ENCODE peak calls at places on chromosomes 11 and 22, in nine cellular contexts. J, O, V, G, T, X, Z, M and F are unnamed samples.

GRCh38 chr22:26711205-26711958 is 54.0 kb downstream of the MIAT start:
- DNase-seq in X (no peak), V (no peak), O (peak), T (peak), G (no peak), Z (no peak), M (no peak), J (no peak), F (no peak)

GRCh38 chr11:123231263-123231662 is 36.2 kb upstream of the CLMP start:
- DNase-seq in M (no peak), X (no peak), O (peak), T (no peak), J (no peak), Z (no peak), V (no peak), G (no peak), F (no peak)

GRCh38 chr22:47171441-47172221 is 409.2 kb downstream of the TBC1D22A start:
- DNase-seq in G (no peak), J (no peak), X (no peak), T (no peak), Z (peak), V (peak), O (no peak), M (no peak), F (no peak)

GRCh38 chr11:18408558-18409242 is 3.4 kb upstream of the LDHC start:
- DNase-seq in J (no peak), M (no peak), T (peak), Z (no peak), V (no peak), O (peak), G (no peak), X (no peak), F (no peak)

GRCh38 chr11:73652046-73652730 is 5.8 kb downstream of the PLEKHB1 start:
- DNase-seq in X (peak), M (no peak), V (no peak), T (no peak), J (peak), Z (no peak), O (no peak), G (no peak), F (no peak)

GRCh38 chr11:86490582-86490981 is 115.9 kb downstream of the CCDC81 start:
- DNase-seq in O (no peak), G (no peak), T (no peak), V (no peak), J (no peak), Z (no peak), M (no peak), X (no peak), F (no peak)

GRCh38 chr11:70503201-70503877 is 105.0 kb downstream of the CTTN start:
- DNase-seq in J (no peak), G (no peak), M (peak), X (no peak), Z (no peak), T (no peak), O (no peak), V (peak), F (no peak)

GRCh38 chr22:27336151-27337090 is 465.1 kb downstream of the MN1 start:
- DNase-seq in J (no peak), O (peak), M (no peak), Z (no peak), X (no peak), G (peak), V (no peak), T (no peak), F (no peak)

GRCh38 chr22:48746789-48747425 is 1080.8 kb downstream of the BRD1 start:
- DNase-seq in Z (peak), V (peak), M (no peak), J (no peak), G (no peak), X (peak), T (no peak), O (no peak), F (no peak)
- TF ChIP-seq CTCF in Z (no peak), V (no peak), M (no peak), J (no peak), G (no peak), X (no peak), T (no peak), O (no peak), F (no peak)

GRCh38 chr22:32836286-32836859 is 34.9 kb downstream of the TIMP3 start:
- DNase-seq in O (no peak), Z (no peak), X (no peak), J (no peak), T (peak), G (peak), M (no peak), V (no peak), F (peak)
- TF ChIP-seq CTCF in O (peak), Z (peak), X (peak), J (peak), T (peak), G (no peak), M (peak), V (peak), F (peak)

GRCh38 chr11:13354335-13354734 is 76.7 kb downstream of the BMAL1 start:
- DNase-seq in M (no peak), X (peak), V (no peak), T (peak), O (peak), G (no peak), Z (no peak), J (no peak), F (peak)
- TF ChIP-seq CTCF in M (peak), X (peak), V (peak), T (peak), O (peak), G (no peak), Z (no peak), J (peak), F (no peak)

DNA sequence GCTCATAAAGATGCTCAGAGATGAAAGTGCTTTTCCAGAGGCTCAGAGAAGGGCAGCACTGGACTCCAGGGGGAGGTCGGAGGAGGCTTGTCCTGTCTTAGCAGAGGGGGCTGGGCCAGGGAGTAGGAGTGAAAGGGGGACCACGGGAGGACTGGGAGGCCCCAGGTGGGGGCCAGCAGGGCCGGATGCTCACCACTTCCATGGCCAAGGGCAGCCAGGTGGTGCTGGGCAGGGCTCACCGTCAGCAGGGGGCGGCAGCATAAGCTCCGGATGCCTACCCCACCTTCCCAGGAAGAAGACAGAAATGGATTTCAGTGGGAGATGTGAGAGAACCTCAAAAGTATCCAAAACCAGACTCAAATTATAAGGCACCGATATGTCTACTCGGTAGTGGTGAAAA is 11.0 kb downstream of the RAB36 start:
- DNase-seq in O (no peak), V (no peak), G (no peak), Z (no peak), M (no peak), J (no peak), X (no peak), T (no peak), F (no peak)
- TF ChIP-seq CTCF in O (no peak), V (no peak), G (no peak), Z (no peak), M (no peak), J (no peak), X (no peak), T (no peak), F (no peak)

DNA sequence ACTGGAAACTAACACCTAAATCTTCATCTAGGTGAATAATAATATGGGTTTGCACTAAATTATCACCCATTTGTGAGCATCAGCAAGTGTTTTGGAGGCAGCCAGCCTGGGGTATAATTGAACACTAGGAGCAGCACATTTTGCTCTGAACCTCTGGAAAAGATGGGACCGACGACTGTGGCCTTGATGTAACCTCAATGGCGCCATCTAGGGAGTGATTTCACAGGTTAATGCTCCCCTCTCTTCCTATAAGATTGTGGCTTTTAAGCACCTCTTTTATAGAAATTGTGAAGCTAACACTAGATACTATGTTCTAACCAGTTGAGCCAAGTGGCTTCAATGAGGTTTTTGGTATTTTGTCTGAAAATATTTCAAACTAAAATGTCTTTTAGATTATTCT is 203.7 kb downstream of the NELL1 start:
- DNase-seq in J (no peak), Z (no peak), X (peak), V (no peak), G (no peak), T (peak), M (no peak), O (no peak), F (peak)
- TF ChIP-seq CTCF in J (no peak), Z (no peak), X (peak), V (peak), G (no peak), T (peak), M (peak), O (no peak), F (no peak)

GRCh38 chr11:95790123-95790932 is at the start of gene CEP57:
- DNase-seq in G (peak), M (peak), V (peak), J (peak), X (peak), T (peak), O (peak), Z (peak), F (peak)

GRCh38 chr11:95789506-95790122 is at the start of gene FAM76B:
- DNase-seq in V (peak), M (peak), O (peak), Z (peak), G (peak), X (peak), J (peak), T (peak), F (peak)

GRCh38 chr11:95791385-95792033 is 1.2 kb downstream of the CEP57 start:
- DNase-seq in V (no peak), T (no peak), G (no peak), M (no peak), J (no peak), O (no peak), X (no peak), Z (no peak), F (no peak)

GRCh38 chr11:95790933-95791247 is 592 bp downstream of the CEP57 start:
- DNase-seq in G (peak), O (peak), M (peak), J (peak), Z (peak), V (peak), T (peak), X (peak), F (peak)

GRCh38 chr11:95788921-95789505 is 569 bp downstream of the FAM76B start:
- DNase-seq in X (peak), G (peak), Z (peak), M (peak), J (no peak), O (peak), V (peak), T (peak), F (peak)
- TF ChIP-seq CTCF in X (peak), G (no peak), Z (no peak), M (no peak), J (no peak), O (peak), V (peak), T (peak), F (peak)